ENCODE peak calls at places on chromosome 19, in eight cellular contexts. Y is NCI-H2081; W is NCI-H1105 treated with DMSO at 0.1 percent for 48 hours; M is HCT116; K is cerebellum; O is stimulated activated naive CD8-positive, alpha-beta T cell treated with anti-CD3 and anti-CD28 coated beads, Interleukin-15, Interleukin-2, amounts not matched to agents 100 U/mL and 50 U/mL, for 24 hours; N is AG09309; L is activated T-cell treated with anti-CD3 and anti-CD28 coated beads for 1 hour. C is an unnamed sample.

GRCh38 chr19:3605770-3606169 is 905 bp downstream of the TBXA2R start:
- DNase-seq in Y (no peak), W (no peak), M (no peak), K (no peak), O (no peak), N (no peak), L (no peak), C (no peak)

GRCh38 chr19:1232652-1233360 is 5.0 kb downstream of the CBARP start:
- DNase-seq in Y (no peak), W (no peak), M (no peak), K (no peak), O (no peak), N (no peak), L (no peak), C (no peak)

GRCh38 chr19:4523306-4524110 is 5.2 kb upstream of the PLIN4 start:
- DNase-seq in Y (no peak), W (peak; percentile 7), M (peak; percentile 29), K (no peak), O (peak; percentile 65), N (no peak), L (peak; percentile 10), C (no peak)

GRCh38 chr19:5128251-5128931 is 159.5 kb downstream of the KDM4B start:
- DNase-seq in Y (no peak), W (no peak), M (no peak), K (no peak), O (no peak), N (no peak), L (no peak), C (no peak)

GRCh38 chr19:2495651-2496316 is 19.9 kb downstream of the GADD45B start:
- DNase-seq in Y (no peak), W (no peak), M (no peak), K (peak; percentile 77), O (no peak), N (no peak), L (no peak), C (no peak)

GRCh38 chr19:56725829-56726424 is 54.4 kb upstream of the ZNF835 start:
- DNase-seq in Y (no peak), W (no peak), M (no peak), K (peak; percentile 34), O (no peak), N (no peak), L (no peak), C (no peak)

GRCh38 chr19:12065100-12065538 is 588 bp downstream of the ZNF844 start:
- DNase-seq in Y (peak; percentile 6), W (no peak), M (no peak), K (peak; percentile 24), O (no peak), N (peak; percentile 10), L (no peak), C (peak; percentile 4)

GRCh38 chr19:425056-425455 is 16.1 kb upstream of the C2CD4C start:
- DNase-seq in Y (no peak), W (no peak), M (no peak), K (no peak), O (no peak), N (no peak), L (no peak), C (no peak)

GRCh38 chr19:15556634-15557181 is 48.4 kb downstream of the CYP4F22 start:
- DNase-seq in Y (no peak), W (no peak), M (no peak), K (no peak), O (no peak), N (no peak), L (no peak), C (no peak)

GRCh38 chr19:47469419-47469700 is 2.3 kb downstream of the SLC8A2 start:
- DNase-seq in Y (no peak), W (no peak), M (no peak), K (no peak), O (no peak), N (no peak), L (no peak), C (no peak)

GRCh38 chr19:29840066-29840950 is 28.5 kb downstream of the CCNE1 start:
- DNase-seq in Y (no peak), W (no peak), M (no peak), K (no peak), O (no peak), N (no peak), L (no peak), C (no peak)

GRCh38 chr19:43490759-43491158 is 13.8 kb downstream of the PHLDB3 start:
- DNase-seq in Y (no peak), W (no peak), M (no peak), K (no peak), O (no peak), N (no peak), L (no peak), C (no peak)

GRCh38 chr19:48992571-48993174 is 436 bp downstream of the GYS1 start:
- DNase-seq in Y (no peak), W (no peak), M (no peak), K (peak; percentile 32), O (peak; percentile 31), N (no peak), L (peak; percentile 10), C (no peak)

GRCh38 chr19:45881082-45881908 is 4.6 kb downstream of the IRF2BP1 start:
- DNase-seq in Y (peak; percentile 18), W (no peak), M (no peak), K (no peak), O (no peak), N (no peak), L (no peak), C (no peak)

GRCh38 chr19:32873560-32873959 is 4.0 kb upstream of the SLC7A9 start:
- DNase-seq in Y (no peak), W (no peak), M (no peak), K (no peak), O (no peak), N (no peak), L (no peak), C (no peak)

GRCh38 chr19:40219721-40220276 is 1.6 kb upstream of the TTC9B start:
- DNase-seq in Y (no peak), W (peak; percentile 62), M (peak; percentile 76), K (no peak), O (no peak), N (no peak), L (no peak), C (peak; percentile 71)

GRCh38 chr19:6663236-6664187 is 6.4 kb downstream of the TNFSF14 start:
- DNase-seq in Y (no peak), W (no peak), M (no peak), K (no peak), O (peak; percentile 57), N (no peak), L (no peak), C (no peak)

GRCh38 chr19:48363810-48364563 is at the start of the genes SYNGR4 and TMEM143:
- DNase-seq in Y (peak; percentile 99), W (peak; percentile 99), M (peak; percentile 99), K (peak; percentile 99), O (peak; percentile 97), N (peak; percentile 97), L (peak; percentile 95), C (peak; percentile 98)

GRCh38 chr19:18975864-18976263 is 34.8 kb upstream of the HOMER3 start:
- DNase-seq in Y (no peak), W (no peak), M (no peak), K (no peak), O (no peak), N (no peak), L (no peak), C (no peak)

GRCh38 chr19:16600824-16601223 is 27.2 kb downstream of the MED26 start:
- DNase-seq in Y (no peak), W (no peak), M (no peak), K (no peak), O (no peak), N (no peak), L (no peak), C (no peak)

GRCh38 chr19:37077615-37077928 is 661 bp upstream of the ZNF420 start:
- DNase-seq in Y (peak; percentile 62), W (no peak), M (no peak), K (no peak), O (no peak), N (peak; percentile 1), L (no peak), C (peak; percentile 46)

GRCh38 chr19:18790566-18791314 is at the start of gene COMP:
- DNase-seq in Y (no peak), W (no peak), M (no peak), K (no peak), O (no peak), N (no peak), L (no peak), C (no peak)

GRCh38 chr19:7598180-7598579 is 2.5 kb downstream of the CAMSAP3 start:
- DNase-seq in Y (no peak), W (no peak), M (no peak), K (no peak), O (no peak), N (no peak), L (no peak), C (no peak)

GRCh38 chr19:33032218-33032781 is 32.4 kb downstream of the RHPN2 start:
- DNase-seq in Y (peak; percentile 77), W (no peak), M (no peak), K (no peak), O (no peak), N (no peak), L (no peak), C (peak; percentile 79)

GRCh38 chr19:1577929-1578618 is 9.9 kb upstream of the MEX3D start:
- DNase-seq in Y (no peak), W (peak; percentile 71), M (no peak), K (no peak), O (no peak), N (no peak), L (no peak), C (no peak)

GRCh38 chr19:19434483-19435045 is 29.1 kb downstream of the GATAD2A start:
- DNase-seq in Y (no peak), W (no peak), M (no peak), K (no peak), O (no peak), N (no peak), L (no peak), C (no peak)

GRCh38 chr19:50314724-50315700 is 14.2 kb downstream of the KCNC3 start:
- DNase-seq in Y (no peak), W (peak; percentile 44), M (no peak), K (no peak), O (no peak), N (no peak), L (no peak), C (peak; percentile 35)